ENCODE peak calls at places on chromosomes 11 and 22, in ten cellular contexts. One of them, this sample, is unnamed.
A peak's percentile ranks its signal among the peaks of the same experiment; 100 is the strongest.

GRCh38 chr11:68839953-68840641 is 1.6 kb downstream of the CPT1A start:
- DNase-seq in spleen: no peak
- DNase-seq in ureter: no peak
- DNase-seq in AG08395: no peak
- DNase-seq in stimulated activated CD8-positive, alpha-beta memory T cell treated with anti-CD3 and anti-CD28 coated beads, Interleukin-2, amount 100 ng/mL, for 1 hour: no peak
- DNase-seq in NCI-H460: no peak
- DNase-seq in hypothalamus: no peak
- DNase-seq in occipital lobe: no peak
- DNase-seq in kidney: no peak
- DNase-seq in non-pigmented ciliary epithelial cell: no peak
- DNase-seq in this sample: no peak

GRCh38 chr11:80620867-80621266 is 1180.0 kb upstream of the TENM4 start:
- DNase-seq in non-pigmented ciliary epithelial cell: no peak
- DNase-seq in ureter: no peak
- DNase-seq in hypothalamus: no peak
- DNase-seq in AG08395: no peak
- DNase-seq in kidney: no peak
- DNase-seq in occipital lobe: no peak
- DNase-seq in spleen: no peak
- DNase-seq in stimulated activated CD8-positive, alpha-beta memory T cell treated with anti-CD3 and anti-CD28 coated beads, Interleukin-2, amount 100 ng/mL, for 1 hour: no peak
- DNase-seq in NCI-H460: no peak
- DNase-seq in this sample: no peak

GRCh38 chr11:78646564-78647185 is 72.0 kb upstream of the NARS2 start:
- DNase-seq in kidney: no peak
- DNase-seq in hypothalamus: no peak
- DNase-seq in occipital lobe: no peak
- DNase-seq in NCI-H460: peak; percentile 32
- DNase-seq in stimulated activated CD8-positive, alpha-beta memory T cell treated with anti-CD3 and anti-CD28 coated beads, Interleukin-2, amount 100 ng/mL, for 1 hour: peak; percentile 16
- DNase-seq in ureter: peak; percentile 65
- DNase-seq in spleen: no peak
- DNase-seq in AG08395: peak; percentile 30
- DNase-seq in non-pigmented ciliary epithelial cell: no peak
- DNase-seq in this sample: peak; percentile 9

GRCh38 chr22:41848468-41848867 is 15.6 kb downstream of the SREBF2 start:
- DNase-seq in hypothalamus: no peak
- DNase-seq in AG08395: no peak
- DNase-seq in NCI-H460: no peak
- DNase-seq in spleen: peak; percentile 85
- DNase-seq in stimulated activated CD8-positive, alpha-beta memory T cell treated with anti-CD3 and anti-CD28 coated beads, Interleukin-2, amount 100 ng/mL, for 1 hour: no peak
- DNase-seq in non-pigmented ciliary epithelial cell: no peak
- DNase-seq in occipital lobe: no peak
- DNase-seq in ureter: peak; percentile 71
- DNase-seq in kidney: no peak
- DNase-seq in this sample: no peak

GRCh38 chr11:71086687-71087258 is 165.6 kb downstream of the SHANK2 start:
- DNase-seq in non-pigmented ciliary epithelial cell: no peak
- DNase-seq in spleen: no peak
- DNase-seq in ureter: no peak
- DNase-seq in hypothalamus: peak; percentile 22
- DNase-seq in kidney: peak; percentile 37
- DNase-seq in AG08395: no peak
- DNase-seq in NCI-H460: peak; percentile 6
- DNase-seq in stimulated activated CD8-positive, alpha-beta memory T cell treated with anti-CD3 and anti-CD28 coated beads, Interleukin-2, amount 100 ng/mL, for 1 hour: no peak
- DNase-seq in occipital lobe: no peak
- DNase-seq in this sample: no peak

GRCh38 chr11:111135101-111135500 is 110.4 kb upstream of the POU2AF2 start:
- DNase-seq in hypothalamus: no peak
- DNase-seq in AG08395: no peak
- DNase-seq in ureter: no peak
- DNase-seq in spleen: no peak
- DNase-seq in occipital lobe: no peak
- DNase-seq in stimulated activated CD8-positive, alpha-beta memory T cell treated with anti-CD3 and anti-CD28 coated beads, Interleukin-2, amount 100 ng/mL, for 1 hour: no peak
- DNase-seq in non-pigmented ciliary epithelial cell: no peak
- DNase-seq in NCI-H460: no peak
- DNase-seq in kidney: no peak
- DNase-seq in this sample: no peak

GRCh38 chr11:73415854-73416615 is 39.8 kb downstream of the RELT start:
- DNase-seq in kidney: no peak
- DNase-seq in occipital lobe: no peak
- DNase-seq in spleen: no peak
- DNase-seq in hypothalamus: no peak
- DNase-seq in non-pigmented ciliary epithelial cell: no peak
- DNase-seq in ureter: no peak
- DNase-seq in NCI-H460: no peak
- DNase-seq in AG08395: peak; percentile 67
- DNase-seq in stimulated activated CD8-positive, alpha-beta memory T cell treated with anti-CD3 and anti-CD28 coated beads, Interleukin-2, amount 100 ng/mL, for 1 hour: no peak
- DNase-seq in this sample: no peak

GRCh38 chr11:110337570-110338193 is 41.3 kb upstream of the RDX start:
- DNase-seq in AG08395: no peak
- DNase-seq in spleen: no peak
- DNase-seq in stimulated activated CD8-positive, alpha-beta memory T cell treated with anti-CD3 and anti-CD28 coated beads, Interleukin-2, amount 100 ng/mL, for 1 hour: no peak
- DNase-seq in kidney: no peak
- DNase-seq in NCI-H460: no peak
- DNase-seq in ureter: no peak
- DNase-seq in hypothalamus: no peak
- DNase-seq in non-pigmented ciliary epithelial cell: peak; percentile 11
- DNase-seq in occipital lobe: no peak
- DNase-seq in this sample: peak; percentile 19

GRCh38 chr22:48510599-48510998 is 1317.1 kb downstream of the BRD1 start:
- DNase-seq in kidney: no peak
- DNase-seq in stimulated activated CD8-positive, alpha-beta memory T cell treated with anti-CD3 and anti-CD28 coated beads, Interleukin-2, amount 100 ng/mL, for 1 hour: no peak
- DNase-seq in hypothalamus: no peak
- DNase-seq in AG08395: no peak
- DNase-seq in occipital lobe: no peak
- DNase-seq in ureter: no peak
- DNase-seq in spleen: no peak
- DNase-seq in NCI-H460: no peak
- DNase-seq in non-pigmented ciliary epithelial cell: no peak
- DNase-seq in this sample: no peak

GRCh38 chr11:18721576-18722292 is 4.3 kb downstream of the IGSF22 start:
- DNase-seq in AG08395: peak; percentile 66
- DNase-seq in spleen: peak; percentile 84
- DNase-seq in ureter: no peak
- DNase-seq in kidney: peak; percentile 85
- DNase-seq in hypothalamus: peak; percentile 12
- DNase-seq in NCI-H460: no peak
- DNase-seq in occipital lobe: no peak
- DNase-seq in stimulated activated CD8-positive, alpha-beta memory T cell treated with anti-CD3 and anti-CD28 coated beads, Interleukin-2, amount 100 ng/mL, for 1 hour: no peak
- DNase-seq in non-pigmented ciliary epithelial cell: no peak
- DNase-seq in this sample: no peak

GRCh38 chr11:114073506-114074381 is 14.2 kb downstream of the ZBTB16 start:
- DNase-seq in ureter: no peak
- DNase-seq in NCI-H460: no peak
- DNase-seq in stimulated activated CD8-positive, alpha-beta memory T cell treated with anti-CD3 and anti-CD28 coated beads, Interleukin-2, amount 100 ng/mL, for 1 hour: no peak
- DNase-seq in occipital lobe: no peak
- DNase-seq in spleen: no peak
- DNase-seq in non-pigmented ciliary epithelial cell: no peak
- DNase-seq in hypothalamus: no peak
- DNase-seq in AG08395: no peak
- DNase-seq in kidney: no peak
- DNase-seq in this sample: no peak

GRCh38 chr11:19187880-19188279 is 13.9 kb downstream of the CSRP3 start:
- DNase-seq in hypothalamus: peak; percentile 6
- DNase-seq in kidney: no peak
- DNase-seq in ureter: no peak
- DNase-seq in stimulated activated CD8-positive, alpha-beta memory T cell treated with anti-CD3 and anti-CD28 coated beads, Interleukin-2, amount 100 ng/mL, for 1 hour: no peak
- DNase-seq in spleen: no peak
- DNase-seq in NCI-H460: no peak
- DNase-seq in non-pigmented ciliary epithelial cell: no peak
- DNase-seq in AG08395: no peak
- DNase-seq in occipital lobe: peak; percentile 7
- DNase-seq in this sample: no peak

GRCh38 chr11:17601206-17602075 is 54.4 kb downstream of the OTOG start:
- DNase-seq in spleen: peak; percentile 45
- DNase-seq in kidney: no peak
- DNase-seq in ureter: no peak
- DNase-seq in NCI-H460: no peak
- DNase-seq in hypothalamus: no peak
- DNase-seq in non-pigmented ciliary epithelial cell: no peak
- DNase-seq in stimulated activated CD8-positive, alpha-beta memory T cell treated with anti-CD3 and anti-CD28 coated beads, Interleukin-2, amount 100 ng/mL, for 1 hour: no peak
- DNase-seq in occipital lobe: no peak
- DNase-seq in AG08395: no peak
- DNase-seq in this sample: no peak

GRCh38 chr11:8329961-8330361 is 66.3 kb upstream of the LMO1 start:
- DNase-seq in AG08395: no peak
- DNase-seq in occipital lobe: no peak
- DNase-seq in hypothalamus: no peak
- DNase-seq in NCI-H460: no peak
- DNase-seq in ureter: no peak
- DNase-seq in spleen: no peak
- DNase-seq in stimulated activated CD8-positive, alpha-beta memory T cell treated with anti-CD3 and anti-CD28 coated beads, Interleukin-2, amount 100 ng/mL, for 1 hour: no peak
- DNase-seq in kidney: peak; percentile 62
- DNase-seq in non-pigmented ciliary epithelial cell: no peak
- DNase-seq in this sample: no peak

GRCh38 chr22:39723899-39724351 is 153.4 kb downstream of the CACNA1I start:
- DNase-seq in kidney: no peak
- DNase-seq in occipital lobe: peak; percentile 12
- DNase-seq in NCI-H460: no peak
- DNase-seq in non-pigmented ciliary epithelial cell: peak; percentile 11
- DNase-seq in AG08395: no peak
- DNase-seq in spleen: no peak
- DNase-seq in hypothalamus: no peak
- DNase-seq in ureter: no peak
- DNase-seq in stimulated activated CD8-positive, alpha-beta memory T cell treated with anti-CD3 and anti-CD28 coated beads, Interleukin-2, amount 100 ng/mL, for 1 hour: no peak
- DNase-seq in this sample: no peak

GRCh38 chr22:39215430-39216142 is 29.2 kb downstream of the PDGFB start:
- DNase-seq in kidney: peak; percentile 57
- DNase-seq in NCI-H460: no peak
- DNase-seq in stimulated activated CD8-positive, alpha-beta memory T cell treated with anti-CD3 and anti-CD28 coated beads, Interleukin-2, amount 100 ng/mL, for 1 hour: no peak
- DNase-seq in spleen: peak; percentile 61
- DNase-seq in AG08395: no peak
- DNase-seq in occipital lobe: no peak
- DNase-seq in hypothalamus: no peak
- DNase-seq in non-pigmented ciliary epithelial cell: no peak
- DNase-seq in ureter: no peak
- DNase-seq in this sample: no peak

GRCh38 chr22:41028841-41029240 is 63.6 kb upstream of the EP300 start:
- DNase-seq in AG08395: peak; percentile 92
- DNase-seq in spleen: no peak
- DNase-seq in ureter: no peak
- DNase-seq in stimulated activated CD8-positive, alpha-beta memory T cell treated with anti-CD3 and anti-CD28 coated beads, Interleukin-2, amount 100 ng/mL, for 1 hour: no peak
- DNase-seq in NCI-H460: no peak
- DNase-seq in occipital lobe: no peak
- DNase-seq in kidney: no peak
- DNase-seq in non-pigmented ciliary epithelial cell: peak; percentile 85
- DNase-seq in hypothalamus: no peak
- DNase-seq in this sample: no peak

GRCh38 chr22:17873116-17873515 is 98.8 kb upstream of the BID start:
- DNase-seq in ureter: no peak
- DNase-seq in occipital lobe: no peak
- DNase-seq in NCI-H460: no peak
- DNase-seq in kidney: no peak
- DNase-seq in non-pigmented ciliary epithelial cell: no peak
- DNase-seq in hypothalamus: no peak
- DNase-seq in AG08395: no peak
- DNase-seq in spleen: no peak
- DNase-seq in stimulated activated CD8-positive, alpha-beta memory T cell treated with anti-CD3 and anti-CD28 coated beads, Interleukin-2, amount 100 ng/mL, for 1 hour: no peak
- DNase-seq in this sample: no peak

GRCh38 chr11:26319906-26320305 is 12.0 kb upstream of the ANO3 start:
- DNase-seq in spleen: no peak
- DNase-seq in non-pigmented ciliary epithelial cell: no peak
- DNase-seq in NCI-H460: no peak
- DNase-seq in AG08395: no peak
- DNase-seq in occipital lobe: no peak
- DNase-seq in ureter: no peak
- DNase-seq in hypothalamus: no peak
- DNase-seq in kidney: no peak
- DNase-seq in stimulated activated CD8-positive, alpha-beta memory T cell treated with anti-CD3 and anti-CD28 coated beads, Interleukin-2, amount 100 ng/mL, for 1 hour: no peak
- DNase-seq in this sample: no peak

GRCh38 chr11:6365659-6366058 is 24.6 kb upstream of the SMPD1 start:
- DNase-seq in non-pigmented ciliary epithelial cell: no peak
- DNase-seq in ureter: no peak
- DNase-seq in NCI-H460: no peak
- DNase-seq in spleen: no peak
- DNase-seq in AG08395: no peak
- DNase-seq in occipital lobe: no peak
- DNase-seq in hypothalamus: no peak
- DNase-seq in kidney: no peak
- DNase-seq in stimulated activated CD8-positive, alpha-beta memory T cell treated with anti-CD3 and anti-CD28 coated beads, Interleukin-2, amount 100 ng/mL, for 1 hour: no peak
- DNase-seq in this sample: no peak

GRCh38 chr22:25933158-25933788 is 191.3 kb downstream of the MYO18B start:
- DNase-seq in ureter: no peak
- DNase-seq in hypothalamus: no peak
- DNase-seq in spleen: no peak
- DNase-seq in kidney: no peak
- DNase-seq in occipital lobe: no peak
- DNase-seq in AG08395: no peak
- DNase-seq in stimulated activated CD8-positive, alpha-beta memory T cell treated with anti-CD3 and anti-CD28 coated beads, Interleukin-2, amount 100 ng/mL, for 1 hour: no peak
- DNase-seq in non-pigmented ciliary epithelial cell: no peak
- DNase-seq in NCI-H460: no peak
- DNase-seq in this sample: no peak

GRCh38 chr11:7593476-7593875 is 79.7 kb downstream of the PPFIBP2 start:
- DNase-seq in ureter: no peak
- DNase-seq in kidney: no peak
- DNase-seq in spleen: no peak
- DNase-seq in hypothalamus: no peak
- DNase-seq in stimulated activated CD8-positive, alpha-beta memory T cell treated with anti-CD3 and anti-CD28 coated beads, Interleukin-2, amount 100 ng/mL, for 1 hour: no peak
- DNase-seq in AG08395: no peak
- DNase-seq in non-pigmented ciliary epithelial cell: no peak
- DNase-seq in occipital lobe: no peak
- DNase-seq in NCI-H460: no peak
- DNase-seq in this sample: no peak

GRCh38 chr11:101686514-101686913 is 102.7 kb upstream of the TRPC6 start:
- DNase-seq in ureter: peak; percentile 57
- DNase-seq in kidney: no peak
- DNase-seq in stimulated activated CD8-positive, alpha-beta memory T cell treated with anti-CD3 and anti-CD28 coated beads, Interleukin-2, amount 100 ng/mL, for 1 hour: no peak
- DNase-seq in NCI-H460: peak; percentile 12
- DNase-seq in hypothalamus: no peak
- DNase-seq in occipital lobe: no peak
- DNase-seq in spleen: no peak
- DNase-seq in AG08395: no peak
- DNase-seq in non-pigmented ciliary epithelial cell: peak; percentile 23
- DNase-seq in this sample: peak; percentile 88

GRCh38 chr11:74417379-74417804 is 19.2 kb upstream of the PGM2L1 start:
- DNase-seq in NCI-H460: no peak
- DNase-seq in kidney: no peak
- DNase-seq in AG08395: peak; percentile 12
- DNase-seq in stimulated activated CD8-positive, alpha-beta memory T cell treated with anti-CD3 and anti-CD28 coated beads, Interleukin-2, amount 100 ng/mL, for 1 hour: no peak
- DNase-seq in non-pigmented ciliary epithelial cell: no peak
- DNase-seq in ureter: no peak
- DNase-seq in occipital lobe: no peak
- DNase-seq in hypothalamus: no peak
- DNase-seq in spleen: no peak
- DNase-seq in this sample: no peak

GRCh38 chr22:48869788-48870187 is 957.9 kb downstream of the BRD1 start:
- DNase-seq in NCI-H460: no peak
- DNase-seq in ureter: no peak
- DNase-seq in occipital lobe: no peak
- DNase-seq in non-pigmented ciliary epithelial cell: no peak
- DNase-seq in AG08395: no peak
- DNase-seq in hypothalamus: no peak
- DNase-seq in spleen: peak; percentile 15
- DNase-seq in kidney: no peak
- DNase-seq in stimulated activated CD8-positive, alpha-beta memory T cell treated with anti-CD3 and anti-CD28 coated beads, Interleukin-2, amount 100 ng/mL, for 1 hour: no peak
- DNase-seq in this sample: no peak

GRCh38 chr11:6251990-6252473 is 7.6 kb upstream of the CCKBR start:
- DNase-seq in occipital lobe: peak; percentile 59
- DNase-seq in NCI-H460: no peak
- DNase-seq in AG08395: no peak
- DNase-seq in hypothalamus: no peak
- DNase-seq in ureter: no peak
- DNase-seq in non-pigmented ciliary epithelial cell: peak; percentile 19
- DNase-seq in spleen: no peak
- DNase-seq in kidney: no peak
- DNase-seq in stimulated activated CD8-positive, alpha-beta memory T cell treated with anti-CD3 and anti-CD28 coated beads, Interleukin-2, amount 100 ng/mL, for 1 hour: no peak
- DNase-seq in this sample: no peak

GRCh38 chr11:121964591-121964990 is 151.4 kb downstream of the BLID start:
- DNase-seq in NCI-H460: no peak
- DNase-seq in occipital lobe: no peak
- DNase-seq in stimulated activated CD8-positive, alpha-beta memory T cell treated with anti-CD3 and anti-CD28 coated beads, Interleukin-2, amount 100 ng/mL, for 1 hour: no peak
- DNase-seq in hypothalamus: no peak
- DNase-seq in non-pigmented ciliary epithelial cell: peak; percentile 40
- DNase-seq in AG08395: peak; percentile 63
- DNase-seq in ureter: no peak
- DNase-seq in kidney: no peak
- DNase-seq in spleen: no peak
- DNase-seq in this sample: no peak

GRCh38 chr22:36136475-36136874 is 24.1 kb downstream of the APOL3 start:
- DNase-seq in NCI-H460: no peak
- DNase-seq in kidney: no peak
- DNase-seq in AG08395: peak; percentile 50
- DNase-seq in occipital lobe: no peak
- DNase-seq in ureter: no peak
- DNase-seq in spleen: no peak
- DNase-seq in non-pigmented ciliary epithelial cell: no peak
- DNase-seq in stimulated activated CD8-positive, alpha-beta memory T cell treated with anti-CD3 and anti-CD28 coated beads, Interleukin-2, amount 100 ng/mL, for 1 hour: no peak
- DNase-seq in hypothalamus: no peak
- DNase-seq in this sample: no peak

This sample was measured in HS-27A.